ENCODE peak calls at places on chromosomes 12 and 14, in ten cellular contexts. L is Panc1, B is left ventricle myocardium inferior, U is ascending aorta, E is heart right ventricle, Z is HL-60, V is GM12864, A is fibroblast of lung, W is AG09309, M is neural progenitor cell. Q is an unnamed sample.

GRCh38 chr14:50875359-50876090 is 3.7 kb downstream of the ABHD12B start:
- DNase-seq in B (no peak), U (no peak), L (no peak), V (peak), Z (no peak), A (peak), E (no peak), W (no peak), M (no peak), Q (peak)

GRCh38 chr14:70955543-70956480 is 48.6 kb downstream of the PCNX1 start:
- DNase-seq in Z (no peak), E (no peak), B (no peak), V (no peak), U (no peak), A (no peak), L (no peak), M (peak), W (no peak), Q (peak)

GRCh38 chr12:50052964-50053363 is 4.4 kb upstream of the ASIC1 start:
- DNase-seq in A (no peak), W (no peak), U (no peak), Z (no peak), V (no peak), E (no peak), B (no peak), M (no peak), L (no peak), Q (no peak)

GRCh38 chr14:95741051-95741490 is 27.1 kb upstream of the TCL1A start:
- DNase-seq in B (no peak), V (no peak), M (no peak), L (no peak), A (no peak), E (no peak), W (no peak), Z (no peak), U (no peak), Q (no peak)

GRCh38 chr14:59570122-59570521 is 6.5 kb downstream of the CCDC175 start:
- DNase-seq in A (no peak), L (no peak), E (no peak), V (no peak), B (no peak), M (no peak), Z (no peak), W (no peak), U (no peak), Q (no peak)

GRCh38 chr14:31927348-31927826 is 149.7 kb upstream of the ARHGAP5 start:
- DNase-seq in A (peak), U (no peak), B (peak), E (peak), M (peak), W (peak), V (no peak), L (no peak), Z (no peak), Q (peak)

GRCh38 chr14:77097006-77097688 is 911 bp upstream of the CIPC start:
- DNase-seq in B (no peak), E (no peak), M (no peak), Z (no peak), V (no peak), A (peak), U (no peak), W (no peak), L (no peak), Q (peak)

GRCh38 chr12:89971880-89972279 is 263.2 kb upstream of the ATP2B1 start:
- DNase-seq in U (no peak), L (no peak), A (peak), E (no peak), Z (no peak), M (no peak), W (no peak), B (no peak), V (no peak), Q (peak)

GRCh38 chr12:71041481-71041880 is 116.3 kb downstream of the TSPAN8 start:
- DNase-seq in V (no peak), L (no peak), W (no peak), M (no peak), U (no peak), A (no peak), E (no peak), Z (no peak), B (no peak), Q (no peak)

GRCh38 chr12:112001555-112001954 is 11.4 kb downstream of the TMEM116 start:
- DNase-seq in W (peak), L (no peak), B (no peak), V (no peak), Z (no peak), M (no peak), E (no peak), A (peak), U (no peak), Q (no peak)

GRCh38 chr14:90642239-90642717 is 174.0 kb downstream of the TTC7B start:
- DNase-seq in A (peak), L (no peak), W (no peak), U (no peak), E (no peak), Z (no peak), B (no peak), V (no peak), M (peak), Q (peak)

GRCh38 chr14:93954900-93955891 is 21.2 kb downstream of the ASB2 start:
- DNase-seq in L (no peak), B (no peak), W (no peak), V (no peak), Z (peak), A (no peak), E (no peak), U (no peak), M (no peak), Q (no peak)

GRCh38 chr14:30528119-30528518 is 30.8 kb upstream of the G2E3 start:
- DNase-seq in B (no peak), L (no peak), V (no peak), W (no peak), M (no peak), E (no peak), Z (no peak), A (no peak), U (no peak), Q (no peak)

GRCh38 chr12:12086331-12086730 is 15.6 kb downstream of the BCL2L14 start:
- DNase-seq in L (no peak), Z (no peak), A (no peak), M (no peak), W (no peak), U (no peak), E (no peak), V (no peak), B (no peak), Q (no peak)

GRCh38 chr12:46941981-46942380 is 116.2 kb upstream of the SLC38A4 start:
- DNase-seq in L (no peak), V (no peak), E (no peak), U (no peak), W (no peak), A (no peak), Z (no peak), B (no peak), M (no peak), Q (peak)

GRCh38 chr12:46401703-46402102 is 29.1 kb upstream of the SLC38A2 start:
- DNase-seq in U (no peak), M (no peak), B (peak), V (no peak), L (no peak), E (peak), W (no peak), Z (no peak), A (peak), Q (peak)

GRCh38 chr12:104793280-104793679 is 164.8 kb downstream of the SLC41A2 start:
- DNase-seq in B (no peak), W (peak), L (no peak), M (no peak), Z (no peak), V (no peak), E (no peak), A (peak), U (no peak), Q (peak)

GRCh38 chr12:19373569-19373968 is 65.7 kb upstream of the AEBP2 start:
- DNase-seq in L (no peak), E (no peak), Z (no peak), U (no peak), V (no peak), A (no peak), M (no peak), B (no peak), W (no peak), Q (no peak)

GRCh38 chr12:93573552-93574223 is 1.2 kb downstream of the SOCS2 start:
- DNase-seq in M (peak), U (no peak), V (no peak), W (no peak), E (no peak), L (no peak), Z (no peak), B (no peak), A (peak), Q (peak)

GRCh38 chr14:22314183-22314820 is 274.7 kb downstream of the DAD1 start:
- DNase-seq in U (no peak), A (peak), E (no peak), M (peak), W (no peak), Z (no peak), L (no peak), V (peak), B (no peak), Q (peak)

GRCh38 chr14:75619598-75619997 is 41.1 kb downstream of the ERG28 start:
- DNase-seq in V (no peak), A (no peak), L (no peak), E (no peak), M (no peak), U (no peak), W (no peak), Z (no peak), B (no peak), Q (no peak)

GRCh38 chr12:120579179-120579578 is 2.0 kb downstream of the POP5 start:
- DNase-seq in W (no peak), V (no peak), B (no peak), U (no peak), A (no peak), E (no peak), L (no peak), Z (no peak), M (no peak), Q (no peak)

GRCh38 chr14:93056166-93056839 is 59.4 kb downstream of the ITPK1 start:
- DNase-seq in A (no peak), E (no peak), M (peak), Z (no peak), U (no peak), B (no peak), V (no peak), L (no peak), W (peak), Q (no peak)

GRCh38 chr12:278046-278445 is 15.4 kb upstream of the SLC6A13 start:
- DNase-seq in B (no peak), A (no peak), U (no peak), M (no peak), Z (no peak), W (no peak), E (no peak), L (no peak), V (no peak), Q (no peak)
- TF ChIP-seq CTCF in B (no peak), A (no peak), U (no peak), M (no peak), Z (no peak), W (no peak), E (no peak), L (no peak), V (no peak), Q (no peak)

GRCh38 chr14:40093800-40094199 is 661.6 kb upstream of the FBXO33 start:
- DNase-seq in M (no peak), V (no peak), U (no peak), B (no peak), W (no peak), A (peak), Z (no peak), L (no peak), E (no peak), Q (no peak)

GRCh38 chr14:40096968-40097367 is 664.7 kb upstream of the FBXO33 start:
- DNase-seq in E (no peak), A (no peak), W (no peak), L (no peak), M (no peak), Z (no peak), V (no peak), U (no peak), B (no peak), Q (no peak)

GRCh38 chr14:40100544-40101196 is 668.4 kb upstream of the FBXO33 start:
- DNase-seq in Z (no peak), U (no peak), A (no peak), V (no peak), W (no peak), L (no peak), B (no peak), E (no peak), M (no peak), Q (no peak)

GRCh38 chr14:40098468-40098867 is 666.2 kb upstream of the FBXO33 start:
- DNase-seq in M (no peak), E (no peak), B (no peak), A (no peak), Z (no peak), V (no peak), W (no peak), U (no peak), L (no peak), Q (no peak)

GRCh38 chr14:40099316-40099715 is 667.1 kb upstream of the FBXO33 start:
- DNase-seq in Z (no peak), W (no peak), L (no peak), E (no peak), U (no peak), A (no peak), B (no peak), V (no peak), M (no peak), Q (no peak)
- H3K4me3 ChIP-seq in Z (no peak), W (no peak), L (no peak), E (no peak), U (no peak), A (no peak), B (no peak), V (no peak), M (no peak), Q (no peak)

GRCh38 chr14:68564826-68565760 is 227.8 kb downstream of the ZFP36L1 start:
- DNase-seq in E (no peak), Z (no peak), A (peak), L (no peak), W (no peak), U (no peak), V (no peak), B (no peak), M (no peak), Q (peak)

GRCh38 chr14:68566075-68566474 is 226.8 kb downstream of the ZFP36L1 start:
- DNase-seq in U (no peak), Z (no peak), M (no peak), A (no peak), V (no peak), W (no peak), B (no peak), L (no peak), E (no peak), Q (no peak)

GRCh38 chr14:68563256-68564131 is 229.4 kb downstream of the ZFP36L1 start:
- DNase-seq in A (peak), B (no peak), U (no peak), Z (no peak), L (no peak), W (no peak), V (no peak), E (no peak), M (no peak), Q (peak)

GRCh38 chr14:68562911-68563255 is 230.0 kb downstream of the ZFP36L1 start:
- DNase-seq in W (no peak), Z (no peak), B (no peak), M (no peak), A (no peak), U (no peak), V (no peak), E (no peak), L (no peak), Q (no peak)

DNA sequence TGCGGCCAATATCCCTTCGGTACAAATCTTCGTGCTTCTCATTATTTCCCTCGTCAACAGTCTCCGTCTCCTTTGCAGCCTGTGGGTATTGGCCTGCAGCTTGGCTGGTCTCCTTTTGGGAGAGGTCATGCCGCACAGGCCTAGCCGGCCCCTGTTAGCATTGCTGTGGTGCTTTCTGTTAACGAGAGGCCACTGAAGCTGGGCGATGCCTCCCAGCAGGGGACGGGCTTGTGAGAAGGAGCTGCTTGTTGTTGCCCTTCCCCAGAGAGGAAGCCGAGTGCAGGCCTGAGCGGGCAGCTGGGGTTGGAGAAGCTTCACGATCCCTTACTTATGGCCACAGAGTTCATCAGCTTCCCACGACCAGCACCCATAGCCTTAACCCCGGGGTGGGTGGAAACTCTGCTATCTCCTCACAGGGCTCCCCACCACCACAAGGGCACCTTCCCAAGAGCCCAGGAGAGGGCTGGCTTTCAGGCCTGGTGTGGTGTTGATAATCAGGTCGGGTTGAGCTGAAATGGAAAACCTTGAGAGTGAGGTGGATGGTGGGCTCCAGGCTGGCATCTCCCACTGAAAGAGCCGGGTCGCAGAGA is 228.5 kb downstream of the ZFP36L1 start:
- DNase-seq in U (no peak), A (no peak), V (no peak), Z (no peak), M (peak), L (no peak), B (no peak), E (no peak), W (no peak), Q (no peak)
- TF ChIP-seq CTCF in U (no peak), A (no peak), V (no peak), Z (no peak), M (no peak), L (no peak), B (no peak), E (no peak), W (no peak), Q (no peak)

GRCh38 chr12:26239127-26239500 is 43.7 kb downstream of the SSPN start:
- DNase-seq in B (no peak), U (no peak), V (no peak), A (no peak), M (no peak), W (no peak), Z (no peak), L (no peak), E (no peak), Q (no peak)
- H3K4me3 ChIP-seq in B (no peak), U (no peak), V (no peak), A (no peak), M (no peak), W (no peak), Z (no peak), L (no peak), E (no peak), Q (no peak)

GRCh38 chr12:52683575-52684300 is 3.5 kb upstream of the KRT1 start:
- DNase-seq in A (no peak), B (no peak), U (no peak), E (no peak), W (no peak), V (no peak), Z (no peak), L (no peak), M (no peak), Q (no peak)
- TF ChIP-seq CTCF in A (no peak), B (no peak), U (no peak), E (no peak), W (no peak), V (no peak), Z (no peak), L (no peak), M (no peak), Q (no peak)

GRCh38 chr12:113957627-113958026 is 8.5 kb downstream of the RBM19 start:
- DNase-seq in B (no peak), E (no peak), W (no peak), M (no peak), Z (no peak), U (no peak), L (no peak), V (no peak), A (no peak), Q (no peak)

GRCh38 chr12:113950873-113951272 is 15.3 kb downstream of the RBM19 start:
- DNase-seq in V (no peak), W (no peak), E (no peak), A (no peak), M (no peak), U (no peak), L (no peak), B (no peak), Z (no peak), Q (no peak)

GRCh38 chr12:113958108-113958507 is 8.0 kb downstream of the RBM19 start:
- DNase-seq in E (no peak), W (no peak), Z (no peak), A (no peak), B (no peak), L (no peak), M (no peak), V (no peak), U (no peak), Q (no peak)

GRCh38 chr12:113955109-113955970 is 10.8 kb downstream of the RBM19 start:
- DNase-seq in B (no peak), L (no peak), V (no peak), E (no peak), M (peak), U (no peak), A (peak), W (no peak), Z (no peak), Q (no peak)

DNA sequence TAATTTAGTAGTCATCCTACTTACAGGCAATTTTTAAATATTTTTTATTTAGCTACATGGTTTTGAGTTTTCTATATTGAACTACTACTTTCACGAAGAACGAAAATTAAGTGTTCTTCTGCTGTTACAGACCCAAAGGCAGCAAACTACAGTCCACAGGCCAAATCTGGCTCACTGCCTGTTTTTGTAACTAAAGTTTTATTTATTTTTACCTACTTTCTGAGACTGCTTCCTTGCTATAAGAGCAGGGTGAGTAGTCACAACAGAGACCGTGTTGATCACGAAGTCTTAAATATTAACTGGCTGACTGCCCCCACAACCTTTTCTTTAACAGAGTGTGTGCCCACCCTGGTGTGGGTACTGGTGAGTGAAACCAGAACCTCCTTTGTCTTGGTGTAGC is 11.6 kb downstream of the RBM19 start:
- DNase-seq in A (no peak), W (no peak), L (no peak), Z (no peak), M (no peak), V (no peak), U (no peak), E (no peak), B (no peak), Q (no peak)
- H3K4me3 ChIP-seq in A (no peak), W (no peak), L (no peak), Z (no peak), M (no peak), V (no peak), U (no peak), E (no peak), B (no peak), Q (no peak)

Q was measured in AG10803.